ENCODE peak calls at places on chromosomes 16 and 17, in four cellular contexts. Z, Y, C and M are unnamed samples.

GRCh38 chr17:65398036-65398787 is 163.2 kb downstream of the AXIN2 start:
- DNase-seq in Z (no peak), Y (no peak), C (no peak), M (no peak)

GRCh38 chr17:45098869-45099616 is 33.3 kb downstream of the PLCD3 start:
- DNase-seq in C (peak; percentile 89), Y (peak; percentile 82), Z (peak; percentile 90), M (peak; percentile 95)

GRCh38 chr16:80369559-80369958 is 171.2 kb upstream of the DYNLRB2 start:
- DNase-seq in Z (no peak), Y (no peak), C (no peak), M (peak; percentile 22)

GRCh38 chr16:4402439-4403132 is 13.8 kb downstream of the CORO7 start:
- DNase-seq in Z (peak; percentile 92), Y (peak; percentile 87), C (peak; percentile 90), M (peak; percentile 92)

GRCh38 chr16:66058181-66058580 is 308.3 kb upstream of the CDH5 start:
- DNase-seq in Z (no peak), Y (no peak), C (no peak), M (no peak)

GRCh38 chr17:82679586-82680465 is 18.7 kb downstream of the RAB40B start:
- DNase-seq in C (no peak), Z (no peak), Y (no peak), M (peak; percentile 29)

GRCh38 chr17:28570716-28571254 is 539 bp downstream of the PIGS start:
- DNase-seq in Y (peak; percentile 52), Z (no peak), C (peak; percentile 50), M (peak; percentile 17)

GRCh38 chr17:3566551-3566950 is 8.9 kb upstream of the TRPV3 start:
- DNase-seq in C (no peak), Z (no peak), Y (no peak), M (no peak)

GRCh38 chr17:40018211-40019121 is 3.2 kb downstream of the CSF3 start:
- DNase-seq in Y (no peak), C (no peak), Z (no peak), M (no peak)

GRCh38 chr16:60217787-60218186 is 1483.7 kb upstream of the GOT2 start:
- DNase-seq in C (no peak), Z (no peak), Y (no peak), M (no peak)

GRCh38 chr17:81708739-81709185 is 3.3 kb upstream of the SLC25A10 start:
- DNase-seq in C (no peak), Z (no peak), Y (no peak), M (no peak)

GRCh38 chr16:72129976-72130656 is 36.5 kb downstream of the DHX38 start:
- DNase-seq in Y (no peak), C (no peak), Z (peak; percentile 66), M (no peak)

GRCh38 chr16:57959121-57959520 is 11.8 kb downstream of the CNGB1 start:
- DNase-seq in Z (no peak), Y (no peak), C (no peak), M (no peak)

GRCh38 chr17:14393723-14394122 is 92.8 kb downstream of the HS3ST3B1 start:
- DNase-seq in Z (no peak), Y (no peak), C (no peak), M (no peak)

GRCh38 chr17:82065638-82066303 is at the start of gene DUS1L:
- DNase-seq in C (peak; percentile 92), Y (peak; percentile 97), Z (peak; percentile 87), M (peak; percentile 71)

GRCh38 chr16:17461951-17462729 is 8.6 kb downstream of the XYLT1 start:
- DNase-seq in Z (no peak), C (no peak), Y (no peak), M (no peak)

GRCh38 chr17:9080296-9080914 is 59.1 kb downstream of the NTN1 start:
- DNase-seq in Z (no peak), Y (no peak), C (no peak), M (no peak)

GRCh38 chr17:65417406-65418221 is 143.8 kb downstream of the AXIN2 start:
- DNase-seq in Z (no peak), C (no peak), Y (no peak), M (no peak)

GRCh38 chr17:66508896-66509843 is 206.8 kb downstream of the PRKCA start:
- DNase-seq in Y (no peak), Z (peak; percentile 69), C (no peak), M (peak; percentile 68)

GRCh38 chr17:4020096-4020495 is 55.9 kb upstream of the ATP2A3 start:
- DNase-seq in Z (no peak), Y (no peak), C (no peak), M (no peak)

GRCh38 chr17:57569021-57569420 is 176.1 kb downstream of the CCDC182 start:
- DNase-seq in C (no peak), Z (no peak), Y (no peak), M (no peak)

GRCh38 chr16:11420895-11421294 is 75.6 kb downstream of the RMI2 start:
- DNase-seq in C (no peak), Y (no peak), Z (no peak), M (no peak)

GRCh38 chr17:73459980-73460379 is 148.2 kb upstream of the CDC42EP4 start:
- DNase-seq in C (no peak), Y (no peak), Z (no peak), M (no peak)

GRCh38 chr17:40093580-40094201 is 6.7 kb downstream of the NR1D1 start:
- DNase-seq in Z (no peak), C (no peak), Y (no peak), M (no peak)

GRCh38 chr17:708132-708531 is 6.5 kb downstream of the VPS53 start:
- DNase-seq in Y (no peak), Z (no peak), C (no peak), M (no peak)

GRCh38 chr17:63395075-63395815 is 50.9 kb downstream of the CYB561 start:
- DNase-seq in C (no peak), Y (no peak), Z (no peak), M (no peak)

GRCh38 chr16:14131774-14132695 is 60.9 kb downstream of the MRTFB start:
- DNase-seq in Y (no peak), Z (no peak), C (no peak), M (no peak)

GRCh38 chr17:18229771-18230170 is 4.3 kb downstream of the LLGL1 start:
- DNase-seq in Y (no peak), C (no peak), Z (no peak), M (no peak)

GRCh38 chr16:83443972-83444371 is 363.8 kb upstream of the HSBP1 start:
- DNase-seq in Y (no peak), Z (no peak), C (no peak), M (no peak)

GRCh38 chr17:77445030-77445907 is 304.5 kb downstream of the SEC14L1 start:
- DNase-seq in Z (no peak), C (peak; percentile 75), Y (peak; percentile 78), M (no peak)

GRCh38 chr17:80441133-80441578 is 26.2 kb downstream of the ENDOV start:
- DNase-seq in Z (no peak), Y (peak; percentile 86), C (peak; percentile 82), M (peak; percentile 28)

GRCh38 chr16:30651124-30652004 is 604 bp downstream of the PRR14 start:
- DNase-seq in C (peak; percentile 88), Z (peak; percentile 89), Y (peak; percentile 93), M (peak; percentile 86)

GRCh38 chr17:33498069-33498468 is 205.0 kb upstream of the ASIC2 start:
- DNase-seq in Y (no peak), Z (no peak), C (no peak), M (no peak)

GRCh38 chr16:35410438-35410837 is 1951.0 kb downstream of the TP53TG3F start:
- DNase-seq in Y (no peak), C (no peak), Z (no peak), M (no peak)

GRCh38 chr16:383326-384020 is 1.7 kb upstream of the PGAP6 start:
- DNase-seq in Z (no peak), Y (no peak), C (no peak), M (peak; percentile 84)

GRCh38 chr16:381788-382717 is at the start of gene PGAP6:
- DNase-seq in Z (peak; percentile 88), C (peak; percentile 94), Y (peak; percentile 99), M (peak; percentile 86)

GRCh38 chr16:391885-392335 is 5.1 kb upstream of the NME4 start:
- DNase-seq in Z (peak; percentile 82), Y (peak; percentile 67), C (peak; percentile 62), M (peak; percentile 71)

GRCh38 chr16:389317-389716 is 7.5 kb upstream of the PGAP6 start:
- DNase-seq in C (no peak), Z (no peak), Y (no peak), M (no peak)

DNA sequence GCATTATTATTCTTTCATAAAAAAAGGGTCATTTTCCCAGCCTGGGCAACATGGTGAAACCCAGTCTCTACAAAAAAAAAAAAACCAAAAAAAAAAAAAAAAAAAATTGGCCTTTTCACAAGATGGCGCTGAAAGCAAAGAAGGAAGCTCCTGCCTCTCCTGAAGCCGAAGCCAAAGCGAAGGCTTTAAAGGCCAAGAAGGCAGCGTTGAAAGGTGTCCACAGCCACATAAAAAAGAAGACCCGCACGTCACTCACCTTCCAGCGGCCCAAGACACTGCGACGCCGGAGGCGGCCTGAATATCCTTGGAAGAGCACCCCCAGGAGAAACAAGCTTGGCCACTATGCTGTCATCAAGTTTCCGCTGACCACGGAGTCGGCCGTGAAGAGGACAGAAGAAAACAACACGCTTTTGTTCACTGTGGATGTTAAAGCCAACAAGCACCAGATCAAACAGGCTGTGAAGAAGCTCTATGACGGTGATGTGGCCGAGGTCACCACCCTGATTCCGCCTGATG is 4.9 kb upstream of the PGAP6 start:
- DNase-seq in C (no peak), Y (no peak), Z (no peak), M (no peak)
- TF ChIP-seq CTCF in C (no peak), Y (no peak), Z (no peak), M (no peak)

GRCh38 chr17:59892251-59892848 is 393 bp downstream of the TUBD1 start:
- DNase-seq in C (no peak), Y (no peak), Z (no peak), M (no peak)
- TF ChIP-seq CTCF in C (no peak), Y (no peak), Z (no peak), M (no peak)

GRCh38 chr17:68740555-68741447 is 139.6 kb upstream of the FAM20A start:
- DNase-seq in Y (no peak), Z (no peak), C (no peak), M (peak; percentile 8)
- TF ChIP-seq CTCF in Y (no peak), Z (no peak), C (no peak), M (peak; percentile 34)

GRCh38 chr16:56234737-56235136 is 43.4 kb downstream of the GNAO1 start:
- DNase-seq in Z (no peak), C (no peak), Y (no peak), M (no peak)

GRCh38 chr16:56241596-56241995 is 50.3 kb downstream of the GNAO1 start:
- DNase-seq in Z (no peak), C (no peak), Y (no peak), M (no peak)

GRCh38 chr16:56237451-56237930 is 46.2 kb downstream of the GNAO1 start:
- DNase-seq in C (no peak), Z (no peak), Y (no peak), M (no peak)

GRCh38 chr16:56233795-56234566 is 42.7 kb downstream of the GNAO1 start:
- DNase-seq in Y (no peak), Z (no peak), C (no peak), M (no peak)

GRCh38 chr16:56238188-56238587 is 46.9 kb downstream of the GNAO1 start:
- DNase-seq in Z (no peak), C (no peak), Y (no peak), M (no peak)
- TF ChIP-seq CTCF in Z (no peak), C (no peak), Y (no peak), M (no peak)